ENCODE peak calls at places on chromosome 7, in eight cellular contexts. Y is MV-4-11, N is kidney epithelial cell, X is foreskin melanocyte, T is lower lobe of right lung, D is AG04450, A is amygdala, L is DMS153. F is an unnamed sample.

GRCh38 chr7:118214051-118214832 is 10.3 kb upstream of the ANKRD7 start:
- DNase-seq in T (peak), A (peak), L (peak), Y (no peak), N (peak), X (peak), D (peak), F (peak)

GRCh38 chr7:1007901-1008300 is 24.9 kb downstream of the CYP2W1 start:
- DNase-seq in L (no peak), X (no peak), D (no peak), Y (no peak), T (no peak), N (no peak), A (no peak), F (peak)

GRCh38 chr7:133641436-133641835 is 388.6 kb downstream of the EXOC4 start:
- DNase-seq in Y (no peak), X (no peak), D (no peak), A (no peak), T (no peak), L (no peak), N (no peak), F (peak)

GRCh38 chr7:35697414-35698175 is 2.7 kb upstream of the HERPUD2 start:
- DNase-seq in D (no peak), T (no peak), X (no peak), Y (peak), A (no peak), N (peak), L (no peak), F (peak)

GRCh38 chr7:114182837-114183236 is 231.8 kb upstream of the FOXP2 start:
- DNase-seq in T (no peak), D (no peak), X (no peak), L (no peak), Y (no peak), A (no peak), N (no peak), F (no peak)

GRCh38 chr7:116232920-116233319 is 22.6 kb downstream of the TES start:
- DNase-seq in A (no peak), D (no peak), T (no peak), L (no peak), N (no peak), Y (peak), X (no peak), F (no peak)

GRCh38 chr7:94087664-94088352 is 83.7 kb upstream of the BET1 start:
- DNase-seq in T (no peak), X (peak), L (peak), A (no peak), D (peak), N (peak), Y (peak), F (peak)

GRCh38 chr7:127541548-127541947 is 43.8 kb downstream of the GCC1 start:
- DNase-seq in D (no peak), L (no peak), N (no peak), Y (no peak), A (no peak), X (no peak), T (no peak), F (no peak)

GRCh38 chr7:118477026-118477425 is 252.5 kb downstream of the ANKRD7 start:
- DNase-seq in L (no peak), A (no peak), T (no peak), N (no peak), X (no peak), D (no peak), Y (no peak), F (no peak)

GRCh38 chr7:95865716-95866371 is 93.5 kb downstream of the DYNC1I1 start:
- DNase-seq in Y (peak), X (no peak), N (no peak), A (no peak), L (no peak), T (no peak), D (no peak), F (peak)

GRCh38 chr7:146902728-146903127 is 786.1 kb downstream of the CNTNAP2 start:
- DNase-seq in T (no peak), X (no peak), N (no peak), D (no peak), L (no peak), A (no peak), Y (no peak), F (no peak)